ENCODE peak calls at places on chromosomes 5 and 9, in ten cellular contexts. D is suprapubic skin, L is A549, N is stomach, T is tibial nerve, E is ovary, Y is upper lobe of left lung, A is GM12878, O is H1, G is HepG2. P is an unnamed sample.

GRCh38 chr5:122183098-122183794 is 53.9 kb downstream of the ZNF474 start:
- DNase-seq in G (no peak), T (peak), L (peak), D (peak), O (no peak), E (peak), N (peak), A (no peak), Y (no peak), P (peak)

GRCh38 chr9:2271426-2271825 is 256.3 kb downstream of the SMARCA2 start:
- DNase-seq in N (no peak), T (peak), A (peak), G (no peak), D (no peak), L (peak), Y (no peak), E (peak), O (no peak), P (no peak)

GRCh38 chr9:132447346-132447745 is 37.3 kb downstream of the CFAP77 start:
- DNase-seq in D (no peak), Y (no peak), G (peak), T (no peak), E (no peak), O (peak), L (no peak), N (no peak), A (no peak), P (no peak)

GRCh38 chr5:179909224-179909623 is 1.5 kb upstream of the TBC1D9B start:
- DNase-seq in D (no peak), O (no peak), E (no peak), A (no peak), G (no peak), N (no peak), L (no peak), T (no peak), Y (no peak), P (no peak)

GRCh38 chr5:154816891-154817492 is 33.4 kb downstream of the FAXDC2 start:
- DNase-seq in A (no peak), O (no peak), Y (no peak), N (no peak), G (no peak), T (no peak), L (no peak), D (no peak), E (no peak), P (no peak)

GRCh38 chr5:87853541-87853940 is 415.1 kb downstream of the TMEM161B start:
- DNase-seq in Y (no peak), A (no peak), N (no peak), E (no peak), G (no peak), T (no peak), D (no peak), L (no peak), O (no peak), P (no peak)

GRCh38 chr5:42940853-42941252 is 99.3 kb downstream of the ANXA2R start:
- DNase-seq in G (peak), E (no peak), Y (no peak), O (no peak), D (no peak), N (no peak), T (no peak), A (no peak), L (no peak), P (no peak)

GRCh38 chr9:76419782-76420380 is 25.7 kb upstream of the RFK start:
- DNase-seq in G (peak), D (no peak), E (no peak), Y (no peak), A (no peak), N (no peak), O (peak), L (peak), T (no peak), P (no peak)

GRCh38 chr5:164119806-164120440 is 614.5 kb downstream of the MAT2B start:
- DNase-seq in G (peak), N (no peak), L (peak), A (no peak), O (peak), D (no peak), T (no peak), Y (no peak), E (no peak), P (no peak)

GRCh38 chr5:61332891-61333350 is 863 bp downstream of the ZSWIM6 start:
- DNase-seq in Y (peak), E (peak), A (no peak), L (peak), D (no peak), N (peak), T (no peak), G (no peak), O (peak), P (peak)

GRCh38 chr5:2748841-2749513 is 2.5 kb downstream of the IRX2 start:
- DNase-seq in N (no peak), O (no peak), A (no peak), T (no peak), Y (peak), D (no peak), L (no peak), G (no peak), E (no peak), P (no peak)

GRCh38 chr9:94167055-94167346 is 82.7 kb downstream of the PTPDC1 start:
- DNase-seq in A (no peak), L (no peak), O (no peak), G (peak), N (no peak), Y (no peak), E (no peak), D (no peak), T (no peak), P (no peak)

GRCh38 chr5:1476967-1477310 is 31.7 kb upstream of the SLC6A3 start:
- DNase-seq in E (no peak), O (no peak), T (no peak), A (no peak), Y (no peak), L (no peak), N (no peak), D (no peak), G (no peak), P (peak)

GRCh38 chr5:140556438-140556837 is 835 bp downstream of the SRA1 start:
- DNase-seq in O (no peak), A (no peak), E (no peak), N (no peak), T (no peak), L (no peak), D (no peak), G (no peak), Y (no peak), P (no peak)

GRCh38 chr5:61313960-61314681 is 17.9 kb upstream of the ZSWIM6 start:
- DNase-seq in L (peak), N (no peak), D (no peak), A (no peak), O (no peak), E (no peak), T (no peak), Y (no peak), G (no peak), P (no peak)

GRCh38 chr5:141050622-141051525 is at the start of gene PCDHB1:
- DNase-seq in T (no peak), E (no peak), G (no peak), O (no peak), N (no peak), Y (no peak), L (no peak), A (no peak), D (no peak), P (no peak)

GRCh38 chr5:73115399-73116051 is 4.8 kb upstream of the TMEM171 start:
- DNase-seq in G (no peak), N (no peak), D (no peak), A (no peak), T (no peak), Y (no peak), L (peak), E (no peak), O (no peak), P (no peak)

GRCh38 chr9:115945009-115945431 is 208.6 kb upstream of the PAPPA start:
- DNase-seq in O (no peak), E (no peak), G (no peak), D (no peak), A (no peak), L (peak), N (no peak), T (no peak), Y (no peak), P (no peak)

DNA sequence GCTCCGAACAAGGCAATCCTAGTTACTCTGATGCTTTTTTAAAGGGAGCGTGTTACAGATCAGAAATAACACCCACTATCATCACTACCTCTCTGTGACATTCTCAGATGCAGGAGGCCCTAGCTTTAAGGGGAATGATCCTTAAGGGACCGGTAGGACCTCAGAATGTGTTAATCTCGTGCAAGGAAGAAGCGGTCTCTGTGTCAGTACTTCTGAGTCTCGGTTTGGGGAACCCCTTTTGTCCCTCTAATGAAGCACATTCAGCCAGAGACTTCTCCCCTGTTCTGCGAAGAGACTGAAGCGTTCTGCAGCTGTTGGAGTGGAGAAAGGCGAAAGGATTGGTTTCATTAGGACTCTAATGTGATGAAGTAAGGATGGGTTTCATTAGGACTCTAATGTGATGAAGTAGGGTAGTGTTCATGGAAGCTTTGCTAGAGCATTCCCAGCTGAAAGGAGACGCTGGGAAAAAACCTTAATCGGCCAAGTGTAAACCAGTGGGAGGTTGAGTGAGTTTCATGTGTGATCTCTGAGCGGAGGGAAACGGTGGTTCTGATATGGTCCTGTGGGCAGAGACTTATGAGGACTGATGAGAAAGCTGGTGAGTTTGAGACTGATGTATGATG is 1.6 kb downstream of the PIP5K1B start:
- DNase-seq in N (no peak), G (no peak), L (no peak), E (no peak), A (peak), Y (no peak), O (no peak), T (no peak), D (no peak), P (no peak)
- H3K4me3 ChIP-seq in N (peak), G (peak), L (no peak), E (peak), A (peak), Y (peak), O (peak), T (peak), D (peak), P (peak)

DNA sequence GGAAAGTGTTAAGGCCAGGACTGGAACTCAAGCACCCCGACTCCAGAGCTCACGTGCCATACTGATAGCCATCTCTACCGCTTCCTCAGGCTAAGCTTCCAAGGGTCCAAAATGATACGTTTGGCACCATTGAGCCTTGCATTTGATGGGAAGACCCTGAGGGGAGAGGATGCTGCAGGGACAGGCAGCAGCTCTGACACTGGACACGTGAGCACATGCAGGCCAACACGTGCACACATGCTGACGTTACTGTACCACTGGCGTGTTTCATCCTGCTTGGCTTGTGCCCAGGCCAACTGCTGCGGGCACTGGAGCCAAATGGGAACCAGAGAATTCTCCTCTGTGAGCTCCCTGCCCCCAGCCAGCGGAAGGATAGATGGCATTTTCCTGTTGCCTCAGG is 5.2 kb downstream of the FAT2 start:
- DNase-seq in G (no peak), N (no peak), D (no peak), L (no peak), E (no peak), T (no peak), Y (no peak), A (no peak), O (no peak), P (no peak)
- TF ChIP-seq EP300 in G (no peak), N (no peak), D (no peak), L (no peak), E (no peak), T (no peak), Y (no peak), A (no peak), O (no peak), P (no peak)

DNA sequence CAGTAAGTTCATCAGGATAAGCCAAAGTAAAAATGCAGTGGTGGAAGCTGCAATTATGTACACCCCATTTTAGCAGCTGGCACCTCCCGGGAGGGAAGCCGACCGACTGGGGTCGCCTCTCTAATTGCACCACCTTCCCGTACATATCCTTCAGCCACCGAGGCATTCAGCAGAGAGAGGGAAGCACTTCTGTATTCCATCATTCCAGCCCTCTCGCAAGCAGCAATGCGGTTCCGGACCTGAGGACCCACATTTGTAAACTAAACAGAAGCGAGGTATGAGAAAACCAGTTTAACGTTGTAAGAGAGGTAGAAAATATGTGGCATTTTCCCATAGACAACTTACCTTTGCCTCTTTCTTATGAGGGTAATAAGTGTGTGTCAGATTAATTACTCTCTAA is 123.7 kb upstream of the RETREG1 start:
- DNase-seq in E (no peak), N (no peak), D (no peak), A (no peak), O (no peak), T (no peak), L (no peak), Y (no peak), G (no peak), P (no peak)
- H3K4me3 ChIP-seq in E (no peak), N (no peak), D (no peak), A (no peak), O (peak), T (no peak), L (no peak), Y (no peak), G (no peak), P (peak)

GRCh38 chr5:172339264-172340180 is 56.0 kb upstream of the UBTD2 start:
- DNase-seq in L (no peak), N (no peak), A (no peak), E (no peak), D (no peak), T (no peak), G (no peak), O (no peak), Y (peak), P (no peak)
- TF ChIP-seq EP300 in L (no peak), N (no peak), A (no peak), E (no peak), D (no peak), T (no peak), G (no peak), O (no peak), Y (no peak), P (no peak)

DNA sequence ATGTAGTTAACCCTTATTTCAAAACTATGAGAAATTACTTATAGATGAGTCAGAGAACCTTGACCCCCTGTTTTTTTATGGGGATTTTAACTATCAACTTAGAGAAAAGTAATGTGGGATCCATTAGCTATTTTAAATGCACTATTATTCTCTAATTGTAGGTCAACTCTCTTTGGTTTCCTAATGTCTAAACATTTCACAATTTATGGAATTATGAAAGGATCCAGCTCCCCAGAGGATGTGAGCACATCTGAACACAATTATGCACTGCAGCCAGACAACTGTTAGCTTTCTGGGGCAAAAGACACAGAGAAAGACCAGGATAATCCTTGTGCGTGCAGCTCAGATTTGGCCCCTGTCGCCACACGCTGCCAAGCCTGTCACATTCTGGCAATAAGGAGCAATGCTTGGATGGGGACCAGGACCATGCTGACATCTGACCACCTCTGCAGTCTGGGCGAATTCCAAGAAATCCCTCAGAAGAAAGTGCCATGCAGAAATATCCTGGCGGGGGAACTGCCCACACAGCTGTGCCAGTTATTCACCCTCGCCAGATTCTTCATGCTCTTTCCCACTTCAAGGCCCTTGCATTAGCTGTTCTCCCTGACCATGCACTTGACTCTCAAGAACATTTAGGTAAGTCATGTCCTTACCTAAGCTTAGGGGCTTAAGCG is 22.2 kb upstream of the CMBL start:
- DNase-seq in G (no peak), A (no peak), Y (no peak), O (no peak), D (no peak), E (peak), N (peak), L (no peak), T (peak), P (peak)
- H3K4me3 ChIP-seq in G (no peak), A (no peak), Y (no peak), O (no peak), D (no peak), E (no peak), N (no peak), L (no peak), T (no peak), P (no peak)

DNA sequence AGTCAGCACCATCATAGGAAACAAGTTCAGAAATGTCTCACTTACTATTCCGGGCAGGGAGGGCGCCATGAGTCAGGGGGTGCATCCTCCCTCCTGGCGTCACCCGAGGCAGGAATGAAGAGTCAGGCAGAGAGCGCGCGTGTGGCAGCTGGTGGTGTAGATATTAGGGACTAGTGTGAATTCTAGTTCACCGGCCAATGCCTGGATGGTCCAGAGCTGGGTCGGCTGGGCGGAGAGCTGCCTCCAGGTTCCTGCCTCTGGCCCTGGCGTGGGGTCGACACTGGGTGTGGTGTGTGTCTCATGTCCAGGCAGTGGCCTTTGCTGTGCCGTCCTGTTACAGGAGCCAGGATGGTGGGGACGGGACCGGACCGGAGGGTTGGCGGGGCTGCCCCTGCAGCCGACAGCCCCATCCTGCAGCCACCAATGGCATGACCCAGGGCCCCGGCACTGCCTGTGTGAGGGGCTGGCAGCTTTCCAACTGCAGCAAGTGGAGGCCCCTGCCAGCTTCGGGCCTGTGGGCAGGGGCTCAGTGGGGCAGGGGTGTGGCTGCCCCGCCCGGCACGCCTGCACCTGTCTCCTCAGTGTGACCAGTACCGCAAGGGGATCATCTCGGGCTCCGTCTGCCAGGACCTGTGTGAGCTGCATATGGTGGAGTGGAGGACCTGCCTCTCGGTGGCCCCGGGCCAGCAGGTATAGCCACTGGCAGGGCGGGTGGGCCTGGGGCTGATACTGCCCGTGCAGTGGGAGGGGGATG is 9.1 kb downstream of the DIPK1B start:
- DNase-seq in L (peak), T (no peak), G (no peak), E (no peak), Y (peak), A (no peak), D (no peak), N (no peak), O (no peak), P (no peak)
- TF ChIP-seq EP300 in L (no peak), T (no peak), G (no peak), E (no peak), Y (no peak), A (no peak), D (no peak), N (no peak), O (no peak), P (no peak)

GRCh38 chr5:143399616-143400540 is 3.6 kb downstream of the NR3C1 start:
- DNase-seq in D (no peak), E (no peak), L (no peak), G (no peak), T (no peak), A (no peak), N (no peak), Y (no peak), O (no peak), P (no peak)
- H3K4me3 ChIP-seq in D (peak), E (peak), L (peak), G (peak), T (peak), A (peak), N (peak), Y (peak), O (no peak), P (peak)

DNA sequence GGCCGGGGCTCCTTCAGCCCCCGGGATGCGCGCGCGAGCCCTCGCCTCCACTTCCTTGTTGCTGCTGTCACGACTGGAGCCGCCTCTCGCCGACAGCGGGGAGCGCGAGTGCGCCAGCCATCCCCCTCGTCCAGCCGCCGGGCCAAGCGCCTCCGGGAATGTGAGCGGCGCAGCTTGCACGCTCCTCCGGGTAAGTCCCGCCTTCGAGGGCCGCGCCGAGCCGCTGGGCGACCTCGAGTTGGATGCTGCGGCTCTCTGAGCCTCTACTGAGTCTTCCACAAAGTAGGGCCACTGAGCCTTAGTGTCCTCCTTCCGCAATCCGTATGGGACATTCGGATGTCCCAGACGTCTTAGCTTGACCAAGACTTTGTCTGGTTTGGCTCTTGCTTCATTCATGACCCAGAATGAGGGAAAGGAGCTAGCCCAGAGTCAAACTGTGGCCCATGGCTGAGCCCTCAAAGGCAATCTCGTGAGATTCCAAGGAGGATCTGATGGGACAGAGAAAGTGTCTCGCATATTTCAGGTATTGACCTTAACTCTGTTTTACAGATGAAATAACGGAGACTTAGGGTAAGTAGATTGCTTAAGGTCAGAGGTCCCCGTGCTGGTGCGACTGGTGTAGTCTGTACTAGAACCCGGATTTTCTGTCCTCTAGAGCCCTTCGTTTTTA is 586 bp downstream of the HMGXB3 start:
- DNase-seq in G (no peak), Y (peak), N (peak), D (peak), O (no peak), A (no peak), T (no peak), L (peak), E (peak), P (peak)
- TF ChIP-seq EP300 in G (no peak), Y (no peak), N (no peak), D (no peak), O (no peak), A (no peak), T (no peak), L (no peak), E (no peak), P (no peak)

P was measured in sigmoid colon.